ENCODE peak calls at places on chromosomes 4 and X, in ten cellular contexts. One of them, this sample, is unnamed.

GRCh38 chr4:14096406-14096965 is 469.0 kb upstream of the BOD1L1 start:
- DNase-seq in coronary artery: no peak
- DNase-seq in PC-9: no peak
- DNase-seq in stomach: no peak
- DNase-seq in spleen: no peak
- DNase-seq in MM.1S: no peak
- DNase-seq in IMR-90: peak; percentile 81
- DNase-seq in SK-N-MC: no peak
- DNase-seq in sigmoid colon: no peak
- DNase-seq in AG04450: peak; percentile 34
- DNase-seq in this sample: no peak

GRCh38 chr4:148162554-148162953 is 279.7 kb downstream of the NR3C2 start:
- DNase-seq in AG04450: no peak
- DNase-seq in PC-9: no peak
- DNase-seq in SK-N-MC: no peak
- DNase-seq in sigmoid colon: no peak
- DNase-seq in coronary artery: no peak
- DNase-seq in MM.1S: no peak
- DNase-seq in spleen: no peak
- DNase-seq in stomach: no peak
- DNase-seq in IMR-90: no peak
- DNase-seq in this sample: no peak

GRCh38 chrX:41607264-41607832 is 81.4 kb upstream of the GPR34 start:
- DNase-seq in AG04450: no peak
- DNase-seq in MM.1S: no peak
- DNase-seq in spleen: no peak
- DNase-seq in stomach: no peak
- DNase-seq in IMR-90: no peak
- DNase-seq in sigmoid colon: no peak
- DNase-seq in SK-N-MC: no peak
- DNase-seq in PC-9: no peak
- DNase-seq in coronary artery: no peak
- DNase-seq in this sample: no peak

GRCh38 chr4:152077582-152077981 is 316.8 kb upstream of the GATB start:
- DNase-seq in PC-9: no peak
- DNase-seq in coronary artery: no peak
- DNase-seq in IMR-90: no peak
- DNase-seq in SK-N-MC: no peak
- DNase-seq in spleen: no peak
- DNase-seq in stomach: no peak
- DNase-seq in sigmoid colon: no peak
- DNase-seq in MM.1S: no peak
- DNase-seq in AG04450: no peak
- DNase-seq in this sample: no peak

GRCh38 chr4:126736133-126736518 is 896.6 kb upstream of the INTU start:
- DNase-seq in coronary artery: no peak
- DNase-seq in stomach: no peak
- DNase-seq in spleen: no peak
- DNase-seq in PC-9: no peak
- DNase-seq in MM.1S: no peak
- DNase-seq in SK-N-MC: no peak
- DNase-seq in sigmoid colon: no peak
- DNase-seq in IMR-90: no peak
- DNase-seq in AG04450: no peak
- DNase-seq in this sample: no peak

GRCh38 chr4:82515705-82516104 is 46.1 kb downstream of the TMEM150C start:
- DNase-seq in coronary artery: no peak
- DNase-seq in stomach: peak; percentile 38
- DNase-seq in IMR-90: peak; percentile 63
- DNase-seq in AG04450: no peak
- DNase-seq in SK-N-MC: no peak
- DNase-seq in MM.1S: no peak
- DNase-seq in sigmoid colon: no peak
- DNase-seq in spleen: no peak
- DNase-seq in PC-9: peak; percentile 12
- DNase-seq in this sample: no peak

GRCh38 chr4:55385201-55385649 is 10.5 kb upstream of the TMEM165 start:
- DNase-seq in MM.1S: no peak
- DNase-seq in IMR-90: peak; percentile 32
- DNase-seq in AG04450: no peak
- DNase-seq in spleen: no peak
- DNase-seq in sigmoid colon: no peak
- DNase-seq in PC-9: no peak
- DNase-seq in SK-N-MC: no peak
- DNase-seq in coronary artery: no peak
- DNase-seq in stomach: no peak
- DNase-seq in this sample: no peak

GRCh38 chr4:14254252-14254651 is 626.7 kb upstream of the BOD1L1 start:
- DNase-seq in sigmoid colon: no peak
- DNase-seq in coronary artery: no peak
- DNase-seq in stomach: peak; percentile 49
- DNase-seq in spleen: no peak
- DNase-seq in SK-N-MC: no peak
- DNase-seq in MM.1S: peak; percentile 17
- DNase-seq in AG04450: no peak
- DNase-seq in PC-9: peak; percentile 7
- DNase-seq in IMR-90: peak; percentile 6
- DNase-seq in this sample: peak; percentile 33

GRCh38 chrX:41086627-41086932 is 1.3 kb downstream of the USP9X start:
- DNase-seq in stomach: no peak
- DNase-seq in IMR-90: no peak
- DNase-seq in MM.1S: peak; percentile 41
- DNase-seq in AG04450: no peak
- DNase-seq in coronary artery: no peak
- DNase-seq in spleen: no peak
- DNase-seq in PC-9: no peak
- DNase-seq in sigmoid colon: no peak
- DNase-seq in SK-N-MC: no peak
- DNase-seq in this sample: no peak

GRCh38 chr4:119641765-119642164 is 13.2 kb upstream of the PDE5A start:
- DNase-seq in stomach: no peak
- DNase-seq in spleen: no peak
- DNase-seq in SK-N-MC: no peak
- DNase-seq in AG04450: no peak
- DNase-seq in coronary artery: no peak
- DNase-seq in IMR-90: no peak
- DNase-seq in MM.1S: no peak
- DNase-seq in sigmoid colon: no peak
- DNase-seq in PC-9: no peak
- DNase-seq in this sample: no peak

GRCh38 chrX:151177141-151178027 is 1.0 kb downstream of the GPR50 start:
- DNase-seq in spleen: no peak
- DNase-seq in stomach: no peak
- DNase-seq in sigmoid colon: no peak
- DNase-seq in SK-N-MC: no peak
- DNase-seq in IMR-90: no peak
- DNase-seq in AG04450: no peak
- DNase-seq in MM.1S: no peak
- DNase-seq in coronary artery: no peak
- DNase-seq in PC-9: no peak
- DNase-seq in this sample: no peak

GRCh38 chr4:145041378-145041777 is 56.6 kb downstream of the ANAPC10 start:
- DNase-seq in spleen: no peak
- DNase-seq in IMR-90: no peak
- DNase-seq in stomach: no peak
- DNase-seq in coronary artery: no peak
- DNase-seq in SK-N-MC: no peak
- DNase-seq in sigmoid colon: no peak
- DNase-seq in PC-9: no peak
- DNase-seq in AG04450: no peak
- DNase-seq in MM.1S: peak; percentile 70
- DNase-seq in this sample: no peak

GRCh38 chr4:38128478-38129451 is 168.6 kb downstream of the PTTG2 start:
- DNase-seq in MM.1S: peak; percentile 90
- DNase-seq in IMR-90: peak; percentile 89
- DNase-seq in stomach: no peak
- DNase-seq in spleen: no peak
- DNase-seq in sigmoid colon: no peak
- DNase-seq in SK-N-MC: no peak
- DNase-seq in PC-9: no peak
- DNase-seq in AG04450: no peak
- DNase-seq in coronary artery: no peak
- DNase-seq in this sample: no peak

GRCh38 chr4:122747883-122748282 is 15.4 kb downstream of the BBS12 start:
- DNase-seq in stomach: no peak
- DNase-seq in spleen: no peak
- DNase-seq in coronary artery: no peak
- DNase-seq in PC-9: no peak
- DNase-seq in AG04450: no peak
- DNase-seq in sigmoid colon: no peak
- DNase-seq in MM.1S: no peak
- DNase-seq in SK-N-MC: no peak
- DNase-seq in IMR-90: peak; percentile 91
- DNase-seq in this sample: no peak

DNA sequence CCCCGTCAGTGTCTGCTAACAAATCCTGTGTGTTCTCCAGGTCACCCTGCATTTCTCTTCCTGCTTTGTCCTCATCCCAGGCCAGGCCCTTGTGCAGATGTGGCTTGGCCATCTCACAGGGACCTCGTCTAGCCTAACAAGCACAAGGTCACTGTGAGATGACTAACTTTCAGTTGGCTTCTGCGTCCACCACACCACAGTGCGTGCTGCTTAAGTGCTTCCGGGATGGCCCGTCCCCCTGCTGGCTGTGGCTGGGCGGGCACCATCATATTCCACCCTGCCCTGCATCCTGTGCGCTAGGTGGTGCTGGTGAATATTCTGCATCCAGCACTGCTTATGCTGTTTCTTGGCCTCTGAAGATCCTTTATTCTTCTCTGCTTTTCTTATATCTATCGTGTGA is 33.8 kb downstream of the RBBP7 start:
- DNase-seq in sigmoid colon: no peak
- DNase-seq in stomach: peak; percentile 49
- DNase-seq in PC-9: no peak
- DNase-seq in AG04450: no peak
- DNase-seq in coronary artery: no peak
- DNase-seq in SK-N-MC: no peak
- DNase-seq in spleen: no peak
- DNase-seq in MM.1S: no peak
- DNase-seq in IMR-90: peak; percentile 13
- DNase-seq in this sample: no peak
- H3K4me3 ChIP-seq in sigmoid colon: no peak overlapping the region
- H3K4me3 ChIP-seq in stomach: no peak overlapping the region
- H3K4me3 ChIP-seq in PC-9: no peak overlapping the region
- H3K4me3 ChIP-seq in AG04450: no peak overlapping the region
- H3K4me3 ChIP-seq in coronary artery: no peak overlapping the region
- H3K4me3 ChIP-seq in SK-N-MC: no peak overlapping the region
- H3K4me3 ChIP-seq in spleen: no peak overlapping the region
- H3K4me3 ChIP-seq in MM.1S: no peak overlapping the region
- H3K4me3 ChIP-seq in IMR-90: no peak overlapping the region
- H3K4me3 ChIP-seq in this sample: no peak overlapping the region

GRCh38 chrX:102917801-102918200 is 19.3 kb upstream of the RAB40AL start:
- DNase-seq in sigmoid colon: no peak
- DNase-seq in coronary artery: no peak
- DNase-seq in AG04450: no peak
- DNase-seq in PC-9: no peak
- DNase-seq in SK-N-MC: no peak
- DNase-seq in stomach: no peak
- DNase-seq in spleen: no peak
- DNase-seq in IMR-90: no peak
- DNase-seq in MM.1S: no peak
- DNase-seq in this sample: no peak
- H3K27ac ChIP-seq in sigmoid colon: no peak overlapping the region
- H3K27ac ChIP-seq in coronary artery: no peak overlapping the region
- H3K27ac ChIP-seq in AG04450: no peak overlapping the region
- H3K27ac ChIP-seq in PC-9: no peak overlapping the region
- H3K27ac ChIP-seq in SK-N-MC: no peak overlapping the region
- H3K27ac ChIP-seq in stomach: no peak overlapping the region
- H3K27ac ChIP-seq in spleen: no peak overlapping the region
- H3K27ac ChIP-seq in IMR-90: no peak overlapping the region
- H3K27ac ChIP-seq in MM.1S: no peak overlapping the region
- H3K27ac ChIP-seq in this sample: no peak overlapping the region

GRCh38 chr4:8434251-8435073 is 6.1 kb downstream of the ACOX3 start:
- DNase-seq in PC-9: no peak
- DNase-seq in spleen: no peak
- DNase-seq in IMR-90: no peak
- DNase-seq in SK-N-MC: no peak
- DNase-seq in AG04450: no peak
- DNase-seq in sigmoid colon: no peak
- DNase-seq in coronary artery: no peak
- DNase-seq in stomach: no peak
- DNase-seq in MM.1S: no peak
- DNase-seq in this sample: no peak

GRCh38 chr4:8433181-8433580 is 7.3 kb downstream of the ACOX3 start:
- DNase-seq in AG04450: no peak
- DNase-seq in spleen: no peak
- DNase-seq in coronary artery: no peak
- DNase-seq in stomach: no peak
- DNase-seq in PC-9: no peak
- DNase-seq in IMR-90: no peak
- DNase-seq in SK-N-MC: no peak
- DNase-seq in sigmoid colon: no peak
- DNase-seq in MM.1S: no peak
- DNase-seq in this sample: no peak

GRCh38 chr4:8428288-8429097 is 12.0 kb downstream of the ACOX3 start:
- DNase-seq in SK-N-MC: no peak
- DNase-seq in coronary artery: peak; percentile 91
- DNase-seq in spleen: peak; percentile 96
- DNase-seq in AG04450: peak; percentile 67
- DNase-seq in PC-9: peak; percentile 96
- DNase-seq in stomach: peak; percentile 92
- DNase-seq in IMR-90: peak; percentile 80
- DNase-seq in sigmoid colon: peak; percentile 94
- DNase-seq in MM.1S: peak; percentile 89
- DNase-seq in this sample: peak; percentile 96

GRCh38 chr4:8427761-8428287 is 12.7 kb downstream of the ACOX3 start:
- DNase-seq in AG04450: no peak
- DNase-seq in MM.1S: no peak
- DNase-seq in spleen: no peak
- DNase-seq in PC-9: peak; percentile 28
- DNase-seq in sigmoid colon: peak; percentile 76
- DNase-seq in IMR-90: peak; percentile 33
- DNase-seq in coronary artery: no peak
- DNase-seq in SK-N-MC: no peak
- DNase-seq in stomach: no peak
- DNase-seq in this sample: no peak

DNA sequence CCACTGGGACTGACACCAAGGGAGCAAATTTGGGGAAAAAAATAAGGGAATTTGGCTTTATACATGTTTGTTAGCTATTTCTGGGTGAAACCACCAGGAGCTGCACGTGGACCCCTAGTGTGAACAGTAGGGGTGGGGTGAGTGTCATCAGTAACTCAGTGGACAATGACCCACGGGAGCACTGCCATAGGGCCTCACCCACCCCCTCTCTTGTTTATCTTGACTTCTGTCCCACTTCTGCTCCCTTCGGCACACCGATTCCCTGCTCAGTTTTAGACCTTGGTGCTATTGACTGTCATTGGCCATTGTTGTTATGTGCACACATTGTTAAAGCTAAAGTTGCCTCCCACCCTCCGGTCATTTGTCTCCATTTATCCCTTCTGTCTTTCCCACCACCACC is 9.0 kb downstream of the ACOX3 start:
- DNase-seq in SK-N-MC: no peak
- DNase-seq in AG04450: no peak
- DNase-seq in stomach: no peak
- DNase-seq in spleen: no peak
- DNase-seq in coronary artery: no peak
- DNase-seq in IMR-90: no peak
- DNase-seq in sigmoid colon: no peak
- DNase-seq in MM.1S: no peak
- DNase-seq in PC-9: no peak
- DNase-seq in this sample: no peak
- H3K4me3 ChIP-seq in SK-N-MC: no peak overlapping the region
- H3K4me3 ChIP-seq in AG04450: no peak overlapping the region
- H3K4me3 ChIP-seq in stomach: no peak overlapping the region
- H3K4me3 ChIP-seq in spleen: no peak overlapping the region
- H3K4me3 ChIP-seq in coronary artery: no peak overlapping the region
- H3K4me3 ChIP-seq in IMR-90: no peak overlapping the region
- H3K4me3 ChIP-seq in sigmoid colon: no peak overlapping the region
- H3K4me3 ChIP-seq in MM.1S: no peak overlapping the region
- H3K4me3 ChIP-seq in PC-9: no peak overlapping the region
- H3K4me3 ChIP-seq in this sample: no peak overlapping the region

GRCh38 chr4:8177544-8177943 is 18.9 kb upstream of the ABLIM2 start:
- DNase-seq in spleen: peak; percentile 72
- DNase-seq in SK-N-MC: no peak
- DNase-seq in coronary artery: no peak
- DNase-seq in PC-9: no peak
- DNase-seq in MM.1S: no peak
- DNase-seq in AG04450: no peak
- DNase-seq in sigmoid colon: no peak
- DNase-seq in IMR-90: no peak
- DNase-seq in stomach: no peak
- DNase-seq in this sample: no peak
- H3K27ac ChIP-seq in spleen: no peak overlapping the region
- H3K27ac ChIP-seq in SK-N-MC: no peak overlapping the region
- H3K27ac ChIP-seq in coronary artery: no peak overlapping the region
- H3K27ac ChIP-seq in PC-9: no peak overlapping the region
- H3K27ac ChIP-seq in MM.1S: no peak overlapping the region
- H3K27ac ChIP-seq in AG04450: no peak overlapping the region
- H3K27ac ChIP-seq in sigmoid colon: no peak overlapping the region
- H3K27ac ChIP-seq in IMR-90: no peak overlapping the region
- H3K27ac ChIP-seq in stomach: no peak overlapping the region
- H3K27ac ChIP-seq in this sample: no peak overlapping the region